ENCODE peak calls at places on chromosomes 5 and 9, in five cellular contexts. L, H, Q, Y and O are unnamed samples.

GRCh38 chr9:96503918-96504317 is 53.9 kb downstream of the HABP4 start:
- DNase-seq in L (no peak), H (no peak), Q (no peak), Y (no peak), O (no peak)

GRCh38 chr5:93622240-93622885 is 39.3 kb downstream of the NR2F1 start:
- DNase-seq in L (peak; percentile 74), H (no peak), Q (no peak), Y (no peak), O (no peak)

GRCh38 chr9:114662081-114662989 is 4.7 kb upstream of the TEX53 start:
- DNase-seq in L (peak; percentile 44), H (peak; percentile 83), Q (no peak), Y (peak; percentile 82), O (no peak)

GRCh38 chr5:3590967-3591900 is 4.4 kb upstream of the IRX1 start:
- DNase-seq in L (no peak), H (no peak), Q (no peak), Y (no peak), O (peak; percentile 66)

GRCh38 chr9:6498982-6499381 is 86.0 kb downstream of the UHRF2 start:
- DNase-seq in L (peak; percentile 37), H (no peak), Q (no peak), Y (no peak), O (no peak)

GRCh38 chr9:33106827-33107621 is 30.6 kb upstream of the SMU1 start:
- DNase-seq in L (peak; percentile 88), H (no peak), Q (peak; percentile 82), Y (no peak), O (no peak)

GRCh38 chr5:82019342-82020138 is 47.7 kb downstream of the ATG10 start:
- DNase-seq in L (no peak), H (no peak), Q (no peak), Y (no peak), O (no peak)

GRCh38 chr9:99406939-99407338 is 184.9 kb downstream of the SEC61B start:
- DNase-seq in L (no peak), H (no peak), Q (no peak), Y (no peak), O (no peak)

GRCh38 chr5:130514984-130515690 is 610.9 kb downstream of the CHSY3 start:
- DNase-seq in L (peak; percentile 64), H (no peak), Q (no peak), Y (no peak), O (no peak)

GRCh38 chr5:83000922-83001321 is 76.3 kb downstream of the TMEM167A start:
- DNase-seq in L (no peak), H (no peak), Q (no peak), Y (no peak), O (no peak)

GRCh38 chr5:59506285-59506877 is 387.1 kb downstream of the PDE4D start:
- DNase-seq in L (peak; percentile 68), H (no peak), Q (no peak), Y (no peak), O (no peak)

GRCh38 chr9:31467086-31467485 is 917.4 kb upstream of the ACO1 start:
- DNase-seq in L (no peak), H (no peak), Q (no peak), Y (no peak), O (no peak)

GRCh38 chr5:22649076-22649475 is 204.1 kb downstream of the CDH12 start:
- DNase-seq in L (peak; percentile 65), H (no peak), Q (no peak), Y (no peak), O (no peak)

GRCh38 chr5:39714036-39714698 is 289.4 kb upstream of the DAB2 start:
- DNase-seq in L (peak; percentile 86), H (peak; percentile 4), Q (no peak), Y (peak; percentile 28), O (no peak)

GRCh38 chr5:58294598-58295298 is 165.1 kb downstream of the PLK2 start:
- DNase-seq in L (peak; percentile 23), H (no peak), Q (no peak), Y (no peak), O (no peak)

GRCh38 chr9:117134826-117135411 is 279.9 kb downstream of the ASTN2 start:
- DNase-seq in L (no peak), H (no peak), Q (no peak), Y (no peak), O (no peak)

GRCh38 chr5:20020235-20020634 is 32.2 kb upstream of the CDH18 start:
- DNase-seq in L (no peak), H (no peak), Q (no peak), Y (no peak), O (no peak)

GRCh38 chr9:3508531-3509374 is 17.0 kb downstream of the RFX3 start:
- DNase-seq in L (peak; percentile 6), H (no peak), Q (no peak), Y (no peak), O (no peak)

GRCh38 chr9:121944741-121945191 is 148.3 kb downstream of the TTLL11 start:
- DNase-seq in L (peak; percentile 41), H (peak; percentile 30), Q (no peak), Y (no peak), O (no peak)

GRCh38 chr5:148002471-148002870 is 61.3 kb upstream of the SPINK5 start:
- DNase-seq in L (no peak), H (no peak), Q (no peak), Y (no peak), O (no peak)

GRCh38 chr5:132480546-132481242 is 9.9 kb downstream of the IRF1 start:
- DNase-seq in L (no peak), H (no peak), Q (no peak), Y (no peak), O (no peak)

GRCh38 chr5:42349163-42349562 is 74.1 kb upstream of the GHR start:
- DNase-seq in L (no peak), H (no peak), Q (no peak), Y (no peak), O (no peak)

GRCh38 chr9:137406876-137407589 is 15.9 kb downstream of the EXD3 start:
- DNase-seq in L (peak; percentile 71), H (peak; percentile 68), Q (peak; percentile 81), Y (peak; percentile 6), O (peak; percentile 84)

GRCh38 chr5:155047818-155048217 is 34.3 kb downstream of the KIF4B start:
- DNase-seq in L (no peak), H (no peak), Q (no peak), Y (no peak), O (no peak)

GRCh38 chr5:77893225-77893860 is 117.2 kb upstream of the TBCA start:
- DNase-seq in L (peak; percentile 96), H (no peak), Q (peak; percentile 78), Y (peak; percentile 49), O (no peak)